ENCODE peak calls at places on chromosomes 3 and 15, in seven cellular contexts. B is uterus, V is astrocyte of the spinal cord, H is fibroblast of lung, W is transverse colon, T is HCT116, A is BE2C. G is an unnamed sample.

GRCh38 chr15:42368096-42368495 is 8.8 kb downstream of the CAPN3 start:
- DNase-seq in B (no peak), V (no peak), H (no peak), W (no peak), T (no peak), A (no peak), G (peak; percentile 40)

GRCh38 chr3:193897288-193897687 is 238.7 kb upstream of the HES1 start:
- DNase-seq in B (peak; percentile 59), V (no peak), H (no peak), W (no peak), T (no peak), A (peak; percentile 46), G (peak; percentile 37)

GRCh38 chr3:13524979-13525669 is 23.8 kb upstream of the FBLN2 start:
- DNase-seq in B (no peak), V (peak; percentile 52), H (no peak), W (no peak), T (no peak), A (no peak), G (peak; percentile 88)

GRCh38 chr3:64674591-64675076 is 13.2 kb downstream of the ADAMTS9 start:
- DNase-seq in B (no peak), V (no peak), H (peak; percentile 74), W (no peak), T (no peak), A (peak; percentile 74), G (no peak)

GRCh38 chr3:189269356-189269755 is 97.6 kb downstream of the TPRG1 start:
- DNase-seq in B (no peak), V (no peak), H (peak; percentile 43), W (no peak), T (no peak), A (no peak), G (peak; percentile 45)

GRCh38 chr3:58751235-58751634 is 84.7 kb upstream of the FAM3D start:
- DNase-seq in B (no peak), V (no peak), H (no peak), W (no peak), T (no peak), A (no peak), G (no peak)

GRCh38 chr15:67850995-67851535 is 11.2 kb upstream of the RNU6-1 start:
- DNase-seq in B (no peak), V (no peak), H (peak; percentile 50), W (no peak), T (peak; percentile 28), A (no peak), G (peak; percentile 56)

GRCh38 chr3:110654820-110655522 is 416.6 kb upstream of the NECTIN3 start:
- DNase-seq in B (no peak), V (no peak), H (no peak), W (no peak), T (no peak), A (no peak), G (no peak)

GRCh38 chr3:99526927-99527326 is 111.5 kb upstream of the COL8A1 start:
- DNase-seq in B (no peak), V (no peak), H (peak; percentile 64), W (no peak), T (no peak), A (no peak), G (no peak)

GRCh38 chr3:31132132-31132769 is 237.8 kb upstream of the GADL1 start:
- DNase-seq in B (no peak), V (peak; percentile 53), H (peak; percentile 48), W (no peak), T (peak; percentile 54), A (no peak), G (peak; percentile 74)

GRCh38 chr15:60683156-60683555 is 204.2 kb upstream of the ICE2 start:
- DNase-seq in B (no peak), V (peak; percentile 12), H (peak; percentile 33), W (no peak), T (no peak), A (no peak), G (peak; percentile 43)

GRCh38 chr3:83649692-83650091 is 1309.1 kb upstream of the CADM2 start:
- DNase-seq in B (no peak), V (no peak), H (no peak), W (no peak), T (no peak), A (no peak), G (no peak)

GRCh38 chr3:58079773-58080172 is 71.6 kb downstream of the FLNB start:
- DNase-seq in B (no peak), V (peak; percentile 60), H (peak; percentile 84), W (no peak), T (no peak), A (no peak), G (no peak)

GRCh38 chr3:126481808-126482502 is 6.3 kb upstream of the ZXDC start:
- DNase-seq in B (peak; percentile 27), V (peak; percentile 6), H (no peak), W (peak; percentile 60), T (no peak), A (peak; percentile 64), G (peak; percentile 50)

GRCh38 chr3:178076718-178077117 is 459.5 kb upstream of the KCNMB2 start:
- DNase-seq in B (no peak), V (no peak), H (no peak), W (no peak), T (no peak), A (no peak), G (no peak)

GRCh38 chr3:72891053-72891855 is 3.4 kb downstream of the GXYLT2 start:
- DNase-seq in B (peak; percentile 77), V (peak; percentile 99), H (peak; percentile 100), W (peak; percentile 18), T (no peak), A (peak; percentile 24), G (peak; percentile 99)

GRCh38 chr15:35696767-35697231 is 150.8 kb upstream of the DPH6 start:
- DNase-seq in B (no peak), V (peak; percentile 83), H (peak; percentile 94), W (no peak), T (peak; percentile 7), A (no peak), G (peak; percentile 85)

GRCh38 chr3:139755551-139755950 is 77.8 kb upstream of the NMNAT3 start:
- DNase-seq in B (no peak), V (no peak), H (no peak), W (no peak), T (no peak), A (no peak), G (no peak)

GRCh38 chr3:71579934-71580318 is 3.6 kb downstream of the FOXP1 start:
- DNase-seq in B (no peak), V (peak; percentile 82), H (peak; percentile 84), W (peak; percentile 36), T (no peak), A (no peak), G (no peak)

GRCh38 chr3:71580636-71581215 is 2.8 kb downstream of the FOXP1 start:
- DNase-seq in B (no peak), V (peak; percentile 29), H (peak; percentile 25), W (no peak), T (no peak), A (no peak), G (no peak)

GRCh38 chr3:71576966-71577459 is 6.5 kb downstream of the FOXP1 start:
- DNase-seq in B (no peak), V (no peak), H (no peak), W (no peak), T (no peak), A (no peak), G (no peak)

GRCh38 chr3:71579301-71579933 is 4.1 kb downstream of the FOXP1 start:
- DNase-seq in B (no peak), V (no peak), H (peak; percentile 37), W (no peak), T (no peak), A (no peak), G (no peak)

GRCh38 chr3:71578045-71578730 is 5.3 kb downstream of the FOXP1 start:
- DNase-seq in B (no peak), V (no peak), H (peak; percentile 55), W (no peak), T (no peak), A (no peak), G (no peak)
- H3K4me3 ChIP-seq in B (no peak overlapping the region), V (peak overlapping the region; percentile 95), H (no peak overlapping the region), W (no peak overlapping the region), T (no peak overlapping the region), A (no peak overlapping the region), G (no peak overlapping the region)

GRCh38 chr15:50543556-50543955 is 2.9 kb downstream of the USP50 start:
- DNase-seq in B (no peak), V (no peak), H (peak; percentile 25), W (no peak), T (no peak), A (no peak), G (peak; percentile 31)

GRCh38 chr15:50542051-50542450 is 4.4 kb downstream of the USP50 start:
- DNase-seq in B (peak; percentile 15), V (no peak), H (peak; percentile 14), W (no peak), T (no peak), A (no peak), G (peak; percentile 96)

GRCh38 chr15:50546566-50546965 is at the start of gene USP50:
- DNase-seq in B (no peak), V (no peak), H (no peak), W (no peak), T (no peak), A (no peak), G (no peak)

GRCh38 chr15:50549326-50549725 is 2.9 kb upstream of the USP50 start:
- DNase-seq in B (no peak), V (no peak), H (no peak), W (no peak), T (no peak), A (no peak), G (no peak)

GRCh38 chr15:50544368-50544767 is 2.1 kb downstream of the USP50 start:
- DNase-seq in B (no peak), V (no peak), H (no peak), W (no peak), T (no peak), A (no peak), G (no peak)
- H3K4me3 ChIP-seq in B (no peak overlapping the region), V (no peak overlapping the region), H (no peak overlapping the region), W (no peak overlapping the region), T (no peak overlapping the region), A (no peak overlapping the region), G (no peak overlapping the region)

GRCh38 chr15:63044077-63044644 is 1.6 kb downstream of the TPM1 start:
- DNase-seq in B (no peak), V (peak; percentile 13), H (no peak), W (no peak), T (no peak), A (no peak), G (no peak)
- H3K4me3 ChIP-seq in B (peak overlapping the region; percentile 89), V (peak overlapping the region; percentile 79), H (peak overlapping the region; percentile 80), W (peak overlapping the region; percentile 80), T (no peak overlapping the region), A (peak overlapping the region; percentile 88), G (peak overlapping the region; percentile 69)

GRCh38 chr3:32320080-32320479 is 71.6 kb upstream of the CMTM7 start:
- DNase-seq in B (no peak), V (no peak), H (no peak), W (no peak), T (no peak), A (no peak), G (no peak)

GRCh38 chr3:32321095-32321835 is 70.4 kb upstream of the CMTM7 start:
- DNase-seq in B (no peak), V (peak; percentile 56), H (no peak), W (no peak), T (no peak), A (no peak), G (no peak)

GRCh38 chr3:32316976-32317375 is 74.7 kb upstream of the CMTM7 start:
- DNase-seq in B (no peak), V (no peak), H (no peak), W (no peak), T (no peak), A (no peak), G (no peak)

GRCh38 chr3:32322311-32322710 is 69.3 kb upstream of the CMTM7 start:
- DNase-seq in B (no peak), V (no peak), H (no peak), W (no peak), T (no peak), A (no peak), G (no peak)

GRCh38 chr3:32319607-32320006 is 72.0 kb upstream of the CMTM7 start:
- DNase-seq in B (no peak), V (no peak), H (no peak), W (no peak), T (no peak), A (no peak), G (no peak)
- H3K4me3 ChIP-seq in B (no peak overlapping the region), V (no peak overlapping the region), H (no peak overlapping the region), W (no peak overlapping the region), T (no peak overlapping the region), A (no peak overlapping the region), G (no peak overlapping the region)

G was measured in fibroblast of mammary gland.